ENCODE peak calls at places on chromosomes 3 and 15, in eight cellular contexts. One of them, this sample, is unnamed.

GRCh38 chr3:195774917-195775316 is 36.8 kb downstream of the MUC4 start:
- DNase-seq in BE2C: peak; percentile 46
- DNase-seq in GM10248: no peak
- DNase-seq in cardiac fibroblast: peak; percentile 54
- DNase-seq in Calu3: peak; percentile 57
- DNase-seq in choroid plexus epithelial cell: peak; percentile 64
- DNase-seq in H9: peak; percentile 80
- DNase-seq in A549: peak; percentile 58
- DNase-seq in this sample: peak; percentile 33

GRCh38 chr3:188266581-188267274 is 112.8 kb downstream of the LPP start:
- DNase-seq in A549: no peak
- DNase-seq in choroid plexus epithelial cell: peak; percentile 93
- DNase-seq in GM10248: no peak
- DNase-seq in Calu3: no peak
- DNase-seq in H9: no peak
- DNase-seq in cardiac fibroblast: peak; percentile 89
- DNase-seq in BE2C: no peak
- DNase-seq in this sample: peak; percentile 69

GRCh38 chr15:23854535-23855252 is 167.6 kb upstream of the NDN start:
- DNase-seq in cardiac fibroblast: no peak
- DNase-seq in Calu3: no peak
- DNase-seq in choroid plexus epithelial cell: no peak
- DNase-seq in BE2C: no peak
- DNase-seq in A549: no peak
- DNase-seq in GM10248: no peak
- DNase-seq in H9: peak; percentile 33
- DNase-seq in this sample: no peak

GRCh38 chr15:28004143-28005003 is 94.7 kb downstream of the OCA2 start:
- DNase-seq in cardiac fibroblast: no peak
- DNase-seq in BE2C: no peak
- DNase-seq in A549: no peak
- DNase-seq in H9: no peak
- DNase-seq in GM10248: no peak
- DNase-seq in Calu3: no peak
- DNase-seq in choroid plexus epithelial cell: no peak
- DNase-seq in this sample: no peak

GRCh38 chr15:61584410-61584809 is 355.3 kb upstream of the RORA start:
- DNase-seq in GM10248: no peak
- DNase-seq in H9: no peak
- DNase-seq in A549: no peak
- DNase-seq in BE2C: no peak
- DNase-seq in Calu3: no peak
- DNase-seq in cardiac fibroblast: peak; percentile 10
- DNase-seq in choroid plexus epithelial cell: peak; percentile 32
- DNase-seq in this sample: peak; percentile 47

GRCh38 chr3:181567446-181568075 is 144.2 kb upstream of the SOX2 start:
- DNase-seq in choroid plexus epithelial cell: no peak
- DNase-seq in cardiac fibroblast: peak; percentile 22
- DNase-seq in BE2C: no peak
- DNase-seq in GM10248: no peak
- DNase-seq in H9: no peak
- DNase-seq in Calu3: no peak
- DNase-seq in A549: no peak
- DNase-seq in this sample: peak; percentile 49

GRCh38 chr3:16570113-16570512 is 35.1 kb downstream of the DAZL start:
- DNase-seq in BE2C: no peak
- DNase-seq in H9: no peak
- DNase-seq in choroid plexus epithelial cell: no peak
- DNase-seq in cardiac fibroblast: no peak
- DNase-seq in Calu3: no peak
- DNase-seq in GM10248: no peak
- DNase-seq in A549: no peak
- DNase-seq in this sample: no peak

GRCh38 chr3:131846296-131846924 is 188.4 kb downstream of the CPNE4 start:
- DNase-seq in Calu3: no peak
- DNase-seq in A549: no peak
- DNase-seq in cardiac fibroblast: no peak
- DNase-seq in GM10248: peak; percentile 8
- DNase-seq in BE2C: no peak
- DNase-seq in choroid plexus epithelial cell: no peak
- DNase-seq in H9: no peak
- DNase-seq in this sample: no peak

GRCh38 chr3:69370156-69370944 is 15.5 kb downstream of the FRMD4B start:
- DNase-seq in H9: no peak
- DNase-seq in choroid plexus epithelial cell: no peak
- DNase-seq in Calu3: peak; percentile 15
- DNase-seq in A549: no peak
- DNase-seq in cardiac fibroblast: peak; percentile 27
- DNase-seq in GM10248: no peak
- DNase-seq in BE2C: no peak
- DNase-seq in this sample: peak; percentile 66

GRCh38 chr3:74402821-74403220 is 211.6 kb downstream of the CNTN3 start:
- DNase-seq in A549: no peak
- DNase-seq in GM10248: no peak
- DNase-seq in H9: peak; percentile 51
- DNase-seq in Calu3: no peak
- DNase-seq in choroid plexus epithelial cell: no peak
- DNase-seq in cardiac fibroblast: no peak
- DNase-seq in BE2C: no peak
- DNase-seq in this sample: no peak

GRCh38 chr3:88038561-88038960 is 20.2 kb downstream of the CGGBP1 start:
- DNase-seq in Calu3: no peak
- DNase-seq in cardiac fibroblast: peak; percentile 95
- DNase-seq in choroid plexus epithelial cell: peak; percentile 78
- DNase-seq in H9: no peak
- DNase-seq in A549: no peak
- DNase-seq in GM10248: no peak
- DNase-seq in BE2C: no peak
- DNase-seq in this sample: peak; percentile 30

GRCh38 chr3:123092243-123092642 is 25.4 kb downstream of the PDIA5 start:
- DNase-seq in cardiac fibroblast: no peak
- DNase-seq in GM10248: no peak
- DNase-seq in H9: no peak
- DNase-seq in A549: no peak
- DNase-seq in BE2C: no peak
- DNase-seq in choroid plexus epithelial cell: no peak
- DNase-seq in Calu3: no peak
- DNase-seq in this sample: no peak

GRCh38 chr3:97815149-97815917 is 6.5 kb upstream of the CRYBG3 start:
- DNase-seq in H9: no peak
- DNase-seq in BE2C: no peak
- DNase-seq in choroid plexus epithelial cell: no peak
- DNase-seq in Calu3: peak; percentile 32
- DNase-seq in GM10248: no peak
- DNase-seq in cardiac fibroblast: peak; percentile 36
- DNase-seq in A549: no peak
- DNase-seq in this sample: peak; percentile 22

GRCh38 chr3:13051066-13051465 is 22.2 kb downstream of the IQSEC1 start:
- DNase-seq in A549: no peak
- DNase-seq in GM10248: no peak
- DNase-seq in H9: peak; percentile 73
- DNase-seq in cardiac fibroblast: no peak
- DNase-seq in choroid plexus epithelial cell: no peak
- DNase-seq in BE2C: no peak
- DNase-seq in Calu3: no peak
- DNase-seq in this sample: no peak

GRCh38 chr3:126146034-126146433 is 34.4 kb downstream of the ALDH1L1 start:
- DNase-seq in cardiac fibroblast: no peak
- DNase-seq in GM10248: no peak
- DNase-seq in Calu3: no peak
- DNase-seq in BE2C: no peak
- DNase-seq in choroid plexus epithelial cell: no peak
- DNase-seq in A549: no peak
- DNase-seq in H9: peak; percentile 15
- DNase-seq in this sample: no peak

GRCh38 chr3:124347418-124347817 is 355.5 kb upstream of the ROPN1 start:
- DNase-seq in Calu3: no peak
- DNase-seq in H9: no peak
- DNase-seq in cardiac fibroblast: no peak
- DNase-seq in A549: no peak
- DNase-seq in choroid plexus epithelial cell: no peak
- DNase-seq in BE2C: no peak
- DNase-seq in GM10248: no peak
- DNase-seq in this sample: peak; percentile 11

GRCh38 chr3:156044634-156044975 is 75.8 kb upstream of the KCNAB1 start:
- DNase-seq in Calu3: no peak
- DNase-seq in BE2C: no peak
- DNase-seq in choroid plexus epithelial cell: no peak
- DNase-seq in H9: no peak
- DNase-seq in A549: no peak
- DNase-seq in GM10248: no peak
- DNase-seq in cardiac fibroblast: no peak
- DNase-seq in this sample: no peak
- TF ChIP-seq CTCF in Calu3: no peak
- TF ChIP-seq CTCF in BE2C: no peak
- TF ChIP-seq CTCF in choroid plexus epithelial cell: no peak
- TF ChIP-seq CTCF in H9: no peak
- TF ChIP-seq CTCF in A549: no peak
- TF ChIP-seq CTCF in GM10248: no peak
- TF ChIP-seq CTCF in cardiac fibroblast: no peak
- TF ChIP-seq CTCF in this sample: no peak

DNA sequence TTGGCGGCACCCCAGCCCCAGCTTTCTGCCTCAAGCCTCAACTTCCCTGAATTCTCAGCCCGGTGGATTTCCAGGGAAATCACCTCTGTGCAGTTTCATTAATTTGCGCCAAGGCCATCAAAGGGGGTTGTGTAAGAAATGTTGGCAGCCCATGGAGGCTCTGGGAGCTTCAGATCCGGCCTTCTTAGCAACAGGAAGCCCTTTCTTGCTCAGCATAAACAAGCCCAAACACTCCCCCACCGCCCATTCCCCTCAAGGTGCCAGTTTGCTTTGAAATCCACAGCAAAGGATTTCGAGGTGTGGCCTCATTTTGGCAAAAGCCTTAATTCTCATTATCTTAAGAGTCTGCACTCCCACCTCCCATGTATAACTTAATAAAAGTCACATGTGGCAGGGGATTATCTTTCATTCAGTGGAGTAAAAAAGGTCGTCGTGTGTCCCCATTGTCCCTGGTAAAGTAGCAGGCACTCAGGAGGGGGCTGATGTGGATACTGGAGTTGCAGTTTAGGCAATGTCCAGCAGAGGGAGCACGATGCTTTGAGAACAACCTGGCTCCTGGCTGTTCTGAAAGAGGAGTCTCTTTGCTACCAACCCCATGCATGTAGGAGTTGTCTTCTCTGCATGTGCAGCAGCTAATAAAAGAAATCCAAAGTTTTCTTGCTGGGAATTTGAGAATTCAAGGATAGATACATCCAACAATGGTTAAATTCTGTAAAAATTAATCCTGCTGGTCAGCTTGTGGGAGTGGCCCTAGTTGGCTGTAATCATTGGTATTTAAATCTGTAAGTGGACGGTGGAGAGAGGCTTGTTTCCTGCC is 39.5 kb downstream of the EBLN2 start:
- DNase-seq in Calu3: peak; percentile 82
- DNase-seq in cardiac fibroblast: peak; percentile 86
- DNase-seq in GM10248: peak; percentile 88
- DNase-seq in choroid plexus epithelial cell: peak; percentile 88
- DNase-seq in A549: peak; percentile 74
- DNase-seq in BE2C: peak; percentile 86
- DNase-seq in H9: peak; percentile 90
- DNase-seq in this sample: peak; percentile 85
- TF ChIP-seq CTCF in Calu3: peak; percentile 86
- TF ChIP-seq CTCF in cardiac fibroblast: peak; percentile 93
- TF ChIP-seq CTCF in GM10248: peak; percentile 90
- TF ChIP-seq CTCF in choroid plexus epithelial cell: peak; percentile 97
- TF ChIP-seq CTCF in A549: peak; percentile 88
- TF ChIP-seq CTCF in BE2C: peak; percentile 98
- TF ChIP-seq CTCF in H9: peak; percentile 94
- TF ChIP-seq CTCF in this sample: peak; percentile 88

GRCh38 chr3:14864131-14864530 is 45.4 kb downstream of the FGD5 start:
- DNase-seq in cardiac fibroblast: no peak
- DNase-seq in choroid plexus epithelial cell: no peak
- DNase-seq in H9: no peak
- DNase-seq in BE2C: no peak
- DNase-seq in A549: no peak
- DNase-seq in GM10248: no peak
- DNase-seq in Calu3: no peak
- DNase-seq in this sample: no peak

GRCh38 chr3:14862303-14862660 is 43.5 kb downstream of the FGD5 start:
- DNase-seq in Calu3: no peak
- DNase-seq in A549: no peak
- DNase-seq in H9: no peak
- DNase-seq in cardiac fibroblast: no peak
- DNase-seq in choroid plexus epithelial cell: no peak
- DNase-seq in BE2C: no peak
- DNase-seq in GM10248: no peak
- DNase-seq in this sample: no peak

GRCh38 chr3:14861451-14862302 is 42.9 kb downstream of the FGD5 start:
- DNase-seq in GM10248: no peak
- DNase-seq in choroid plexus epithelial cell: no peak
- DNase-seq in Calu3: no peak
- DNase-seq in A549: no peak
- DNase-seq in H9: no peak
- DNase-seq in cardiac fibroblast: no peak
- DNase-seq in BE2C: no peak
- DNase-seq in this sample: no peak

GRCh38 chr3:14862661-14863230 is 44.0 kb downstream of the FGD5 start:
- DNase-seq in BE2C: no peak
- DNase-seq in Calu3: no peak
- DNase-seq in GM10248: no peak
- DNase-seq in A549: no peak
- DNase-seq in cardiac fibroblast: no peak
- DNase-seq in choroid plexus epithelial cell: no peak
- DNase-seq in H9: no peak
- DNase-seq in this sample: no peak

GRCh38 chr3:14863324-14864100 is 44.8 kb downstream of the FGD5 start:
- DNase-seq in choroid plexus epithelial cell: no peak
- DNase-seq in cardiac fibroblast: no peak
- DNase-seq in H9: peak; percentile 51
- DNase-seq in Calu3: no peak
- DNase-seq in BE2C: no peak
- DNase-seq in GM10248: no peak
- DNase-seq in A549: no peak
- DNase-seq in this sample: no peak
- TF ChIP-seq CTCF in choroid plexus epithelial cell: peak; percentile 38
- TF ChIP-seq CTCF in cardiac fibroblast: peak; percentile 18
- TF ChIP-seq CTCF in H9: peak; percentile 69
- TF ChIP-seq CTCF in Calu3: peak; percentile 17
- TF ChIP-seq CTCF in BE2C: peak; percentile 32
- TF ChIP-seq CTCF in GM10248: no peak
- TF ChIP-seq CTCF in A549: no peak
- TF ChIP-seq CTCF in this sample: no peak

DNA sequence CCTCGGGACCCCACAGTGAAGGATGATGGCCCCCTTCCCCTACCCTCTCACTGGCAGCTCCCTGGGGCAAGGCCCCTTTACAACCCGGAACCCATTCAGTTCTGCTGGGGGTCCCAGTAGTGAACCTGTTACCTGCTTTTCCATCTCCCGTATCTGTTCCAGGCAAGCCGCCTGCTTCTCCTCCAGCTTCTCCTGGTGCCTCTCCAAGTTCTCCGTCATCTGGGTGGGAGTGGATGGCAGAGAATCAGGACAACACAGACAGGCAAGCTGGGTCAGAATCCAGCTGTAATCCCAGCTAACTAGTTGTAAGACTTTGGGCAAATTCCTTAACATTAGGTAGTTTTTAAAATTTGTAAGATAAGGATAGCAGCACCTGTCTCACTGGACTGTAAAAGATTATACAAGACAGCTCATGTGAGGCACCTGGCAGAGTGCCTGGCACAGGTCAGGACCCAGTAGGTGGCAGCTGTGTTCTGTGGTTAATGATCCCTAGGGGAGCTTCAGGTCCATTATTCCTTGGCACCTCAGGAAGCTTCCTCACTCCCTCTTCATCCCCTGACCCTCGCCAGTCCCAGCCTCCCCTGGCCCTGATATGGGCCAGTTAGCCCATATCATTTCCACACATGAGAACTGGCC is 6.4 kb upstream of the ANKRD63 start:
- DNase-seq in H9: no peak
- DNase-seq in choroid plexus epithelial cell: no peak
- DNase-seq in cardiac fibroblast: no peak
- DNase-seq in A549: peak; percentile 15
- DNase-seq in GM10248: no peak
- DNase-seq in BE2C: no peak
- DNase-seq in Calu3: peak; percentile 60
- DNase-seq in this sample: peak; percentile 58
- TF ChIP-seq CTCF in H9: no peak
- TF ChIP-seq CTCF in choroid plexus epithelial cell: no peak
- TF ChIP-seq CTCF in cardiac fibroblast: no peak
- TF ChIP-seq CTCF in A549: no peak
- TF ChIP-seq CTCF in GM10248: no peak
- TF ChIP-seq CTCF in BE2C: no peak
- TF ChIP-seq CTCF in Calu3: no peak
- TF ChIP-seq CTCF in this sample: peak; percentile 12